ENCODE peak calls at places on chromosome 11, in four cellular contexts. S is endodermal cell, M is lower lobe of right lung, W is heart left ventricle. V is an unnamed sample.

GRCh38 chr11:95715777-95716241 is 73.8 kb downstream of the FAM76B start:
- DNase-seq in S (no peak), M (no peak), W (no peak), V (peak)

GRCh38 chr11:82733444-82734119 is at the start of gene FAM181B:
- DNase-seq in S (peak), M (no peak), W (peak), V (no peak)

GRCh38 chr11:120894207-120894989 is 129.5 kb upstream of the TBCEL start:
- DNase-seq in S (no peak), M (no peak), W (no peak), V (no peak)

GRCh38 chr11:133342453-133342852 is 189.8 kb downstream of the OPCML start:
- DNase-seq in S (no peak), M (no peak), W (no peak), V (no peak)

GRCh38 chr11:120121336-120121735 is 16.6 kb downstream of the TRIM29 start:
- DNase-seq in S (no peak), M (no peak), W (no peak), V (no peak)

GRCh38 chr11:65436412-65437032 is 13.9 kb downstream of the NEAT1 start:
- DNase-seq in S (no peak), M (no peak), W (peak), V (peak)

GRCh38 chr11:12694182-12694531 is 19.9 kb downstream of the TEAD1 start:
- DNase-seq in S (no peak), M (peak), W (no peak), V (peak)

GRCh38 chr11:45193695-45194094 is 47.3 kb downstream of the PRDM11 start:
- DNase-seq in S (no peak), M (no peak), W (no peak), V (no peak)

GRCh38 chr11:122820158-122820557 is 18.1 kb upstream of the CRTAM start:
- DNase-seq in S (no peak), M (no peak), W (no peak), V (no peak)

GRCh38 chr11:126334665-126335462 is 20.6 kb upstream of the ST3GAL4 start:
- DNase-seq in S (no peak), M (no peak), W (no peak), V (no peak)

GRCh38 chr11:64759722-64760719 is at the start of gene PYGM:
- DNase-seq in S (peak), M (no peak), W (peak), V (peak)

GRCh38 chr11:107740256-107740655 is 28.4 kb upstream of the SLN start:
- DNase-seq in S (no peak), M (no peak), W (no peak), V (no peak)

GRCh38 chr11:133174013-133174412 is 358.3 kb downstream of the OPCML start:
- DNase-seq in S (no peak), M (no peak), W (no peak), V (no peak)

GRCh38 chr11:849951-850776 is 7.5 kb downstream of the TSPAN4 start:
- DNase-seq in S (peak), M (no peak), W (no peak), V (no peak)

GRCh38 chr11:107275632-107276031 is 182.0 kb downstream of the CWF19L2 start:
- DNase-seq in S (no peak), M (no peak), W (no peak), V (peak)

GRCh38 chr11:67321313-67321871 is 18.1 kb downstream of the SSH3 start:
- DNase-seq in S (no peak), M (no peak), W (no peak), V (no peak)

GRCh38 chr11:12698049-12698448 is 23.8 kb downstream of the TEAD1 start:
- DNase-seq in S (peak), M (no peak), W (no peak), V (no peak)

GRCh38 chr11:83721286-83721685 is 435.1 kb upstream of the CCDC90B start:
- DNase-seq in S (no peak), M (no peak), W (no peak), V (no peak)

GRCh38 chr11:12074529-12075195 is 35.7 kb upstream of the MICAL2 start:
- DNase-seq in S (no peak), M (no peak), W (no peak), V (no peak)

GRCh38 chr11:19565639-19566038 is 147.0 kb upstream of the NAV2 start:
- DNase-seq in S (no peak), M (no peak), W (no peak), V (no peak)

GRCh38 chr11:121589946-121590537 is 137.3 kb upstream of the SORL1-AS1 start:
- DNase-seq in S (no peak), M (no peak), W (no peak), V (no peak)

GRCh38 chr11:76323804-76324203 is 57.1 kb downstream of the THAP12 start:
- DNase-seq in S (no peak), M (peak), W (no peak), V (no peak)

GRCh38 chr11:113817626-113818025 is 38.0 kb downstream of the CLDN25 start:
- DNase-seq in S (no peak), M (no peak), W (no peak), V (no peak)

GRCh38 chr11:84899134-84899533 is 728.0 kb downstream of the DLG2 start:
- DNase-seq in S (no peak), M (no peak), W (no peak), V (no peak)

GRCh38 chr11:10899542-10899830 is 41.6 kb upstream of the ZBED5 start:
- DNase-seq in S (no peak), M (peak), W (peak), V (no peak)

GRCh38 chr11:33377852-33378385 is 120.7 kb downstream of the HIPK3 start:
- DNase-seq in S (no peak), M (no peak), W (no peak), V (peak)

GRCh38 chr11:9030601-9031000 is 26.8 kb upstream of the NRIP3 start:
- DNase-seq in S (no peak), M (no peak), W (no peak), V (no peak)

GRCh38 chr11:46389450-46390330 is 1.9 kb downstream of the CHRM4 start:
- DNase-seq in S (peak), M (peak), W (peak), V (peak)

GRCh38 chr11:128708660-128709059 is 14.8 kb downstream of the FLI1 start:
- DNase-seq in S (no peak), M (no peak), W (no peak), V (no peak)

GRCh38 chr11:5596611-5597201 is at the start of gene TRIM6:
- DNase-seq in S (peak), M (peak), W (peak), V (peak)

GRCh38 chr11:128896356-128896755 is 5.2 kb downstream of the KCNJ5 start:
- DNase-seq in S (no peak), M (no peak), W (no peak), V (peak)

GRCh38 chr11:46410021-46410420 is 18.4 kb upstream of the CHRM4 start:
- DNase-seq in S (peak), M (no peak), W (no peak), V (no peak)

GRCh38 chr11:128555606-128556005 is 31.8 kb downstream of the ETS1 start:
- DNase-seq in S (peak), M (no peak), W (no peak), V (no peak)

GRCh38 chr11:47415949-47416472 is 7.6 kb downstream of the SLC39A13 start:
- DNase-seq in S (peak), M (peak), W (peak), V (peak)

GRCh38 chr11:19053909-19054308 is 6.6 kb downstream of the MRGPRX2 start:
- DNase-seq in S (no peak), M (no peak), W (no peak), V (no peak)

GRCh38 chr11:44911031-44911814 is 39.5 kb downstream of the TP53I11 start:
- DNase-seq in S (peak), M (peak), W (peak), V (peak)

GRCh38 chr11:10990637-10991036 is 132.8 kb upstream of the ZBED5 start:
- DNase-seq in S (no peak), M (no peak), W (no peak), V (peak)

GRCh38 chr11:2269601-2270321 is 627 bp downstream of the ASCL2 start:
- DNase-seq in S (peak), M (peak), W (peak), V (peak)
- TF ChIP-seq CTCF in S (peak), M (peak), W (peak), V (no peak)

GRCh38 chr11:27203077-27203476 is 159.9 kb downstream of the CCDC34 start:
- DNase-seq in S (peak), M (no peak), W (no peak), V (no peak)

GRCh38 chr11:27205269-27205668 is 157.7 kb downstream of the CCDC34 start:
- DNase-seq in S (no peak), M (no peak), W (no peak), V (no peak)

GRCh38 chr11:27205779-27206549 is 157.1 kb downstream of the CCDC34 start:
- DNase-seq in S (no peak), M (no peak), W (no peak), V (no peak)

GRCh38 chr11:27207025-27207650 is 155.9 kb downstream of the CCDC34 start:
- DNase-seq in S (peak), M (no peak), W (no peak), V (no peak)

GRCh38 chr11:27204527-27204926 is 158.5 kb downstream of the CCDC34 start:
- DNase-seq in S (peak), M (no peak), W (no peak), V (no peak)
- TF ChIP-seq CTCF in S (peak), M (no peak), W (peak), V (peak)

GRCh38 chr11:118997627-118998387 is at the start of gene CENATAC:
- DNase-seq in S (peak), M (peak), W (peak), V (peak)
- TF ChIP-seq CTCF in S (peak), M (peak), W (peak), V (peak)

DNA sequence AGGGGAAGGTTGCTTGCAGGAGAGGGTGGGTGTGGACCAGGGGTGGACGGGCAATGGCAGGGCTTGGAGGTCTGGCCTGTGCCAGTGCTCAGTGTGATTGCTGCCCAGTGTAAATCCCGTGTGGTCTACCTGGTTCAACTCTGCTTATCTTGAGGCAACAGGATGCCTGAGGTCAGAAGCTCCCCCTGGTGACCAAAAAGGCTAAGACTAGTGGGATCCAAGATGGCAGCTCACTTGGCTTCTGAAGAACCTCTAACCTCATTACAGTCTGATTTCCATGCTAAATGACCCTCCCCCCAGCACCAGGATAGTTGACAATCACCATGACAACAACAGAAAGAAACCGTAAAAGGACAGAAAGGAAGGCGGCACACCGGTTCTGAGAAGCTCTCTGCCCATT is 398.3 kb downstream of the CTTN start:
- DNase-seq in S (peak), M (peak), W (no peak), V (no peak)
- TF ChIP-seq CTCF in S (peak), M (no peak), W (no peak), V (no peak)

GRCh38 chr11:63671322-63672155 is at the start of gene ATL3:
- DNase-seq in S (peak), M (peak), W (peak), V (peak)
- TF ChIP-seq CTCF in S (no peak), M (no peak), W (peak), V (peak)

GRCh38 chr11:74090701-74091100 is 80.1 kb downstream of the C2CD3 start:
- DNase-seq in S (no peak), M (no peak), W (no peak), V (peak)
- TF ChIP-seq CTCF in S (peak), M (no peak), W (no peak), V (peak)

DNA sequence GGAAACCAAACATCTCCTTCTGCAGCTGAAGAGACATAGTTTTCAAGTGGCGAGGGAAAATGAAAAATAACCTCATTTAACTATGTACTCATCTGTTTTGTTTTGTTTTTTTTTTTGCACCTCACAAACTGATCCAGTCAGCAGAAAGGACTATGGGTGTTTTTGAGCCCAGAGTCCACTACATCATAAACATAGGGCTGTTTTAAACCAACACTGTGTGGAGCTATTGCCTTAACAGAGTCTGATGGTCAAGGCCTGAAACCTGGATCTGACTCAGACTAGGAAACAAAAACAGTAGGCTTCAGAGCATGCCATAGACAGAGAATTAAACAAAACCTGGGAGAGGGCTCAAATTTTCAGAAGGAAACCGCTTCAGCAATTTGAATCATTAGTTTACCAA is 99.3 kb upstream of the FSHB start:
- DNase-seq in S (no peak), M (no peak), W (no peak), V (no peak)
- TF ChIP-seq CTCF in S (no peak), M (no peak), W (peak), V (no peak)

GRCh38 chr11:57530596-57531507 is at the start of gene TIMM10:
- DNase-seq in S (peak), M (peak), W (peak), V (peak)
- TF ChIP-seq CTCF in S (peak), M (no peak), W (no peak), V (no peak)

DNA sequence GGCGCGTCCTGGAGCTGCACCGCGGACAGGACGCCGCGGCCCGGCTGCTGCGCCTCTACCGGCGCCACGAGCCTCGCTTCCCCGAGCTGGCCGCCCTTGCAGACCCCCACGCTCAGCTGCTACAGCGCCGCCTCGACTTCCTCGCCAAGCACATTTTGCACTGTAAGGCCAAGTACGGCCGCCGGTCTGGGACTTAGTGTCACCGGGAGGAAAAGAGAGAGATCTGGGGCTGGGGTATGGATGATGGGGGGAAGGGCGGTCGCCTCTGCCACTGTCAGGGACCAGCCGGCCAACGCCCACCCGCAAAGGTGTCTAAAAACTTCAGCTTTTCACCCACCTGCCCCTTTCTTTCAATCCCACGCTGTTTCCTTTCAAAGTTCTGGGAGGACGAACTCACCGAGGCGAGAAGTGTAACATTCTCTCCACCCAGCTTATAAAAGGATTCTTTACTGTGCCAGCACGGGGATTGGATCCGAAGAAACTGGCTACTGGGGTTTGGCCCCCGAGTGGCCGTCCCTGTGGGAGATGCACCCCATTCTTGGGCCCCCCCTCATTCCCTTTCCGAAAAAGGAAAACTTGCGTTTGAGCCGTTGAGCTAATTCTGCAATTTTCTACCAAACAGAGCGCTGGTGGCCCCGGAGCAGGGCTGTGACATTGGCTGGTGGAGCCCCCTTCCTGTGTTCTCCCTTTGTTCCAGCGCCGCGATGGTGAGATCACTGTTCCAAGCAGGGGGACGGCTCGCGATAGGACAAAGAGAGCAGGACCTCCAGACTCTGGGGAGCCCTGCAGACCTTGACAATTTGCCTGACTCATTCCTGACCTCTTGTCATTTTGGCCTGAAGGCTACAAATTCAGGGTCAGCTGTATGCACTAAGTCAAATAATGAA is 1.7 kb downstream of the FJX1 start:
- DNase-seq in S (peak), M (peak), W (peak), V (no peak)
- TF ChIP-seq CTCF in S (no peak), M (no peak), W (no peak), V (peak)